ENCODE peak calls at places on chromosome 1, in six cellular contexts. Y is stimulated activated CD4-positive, alpha-beta T cell treated with anti-CD3 and anti-CD28 coated beads, TNF-alpha, amount 100 ng/mL, for 48 hours; K is fibroblast of lung; E is GM23248; L is Panc1; Q is NCI-H1092. G is an unnamed sample.

GRCh38 chr1:78370356-78370755 is 120.4 kb upstream of the PTGFR start:
- DNase-seq in Y (no peak), K (peak; percentile 72), E (peak; percentile 82), L (no peak), Q (no peak), G (peak; percentile 69)

GRCh38 chr1:112735752-112736151 is 20.6 kb upstream of the PPM1J start:
- DNase-seq in Y (no peak), K (peak; percentile 92), E (peak; percentile 94), L (no peak), Q (no peak), G (peak; percentile 94)

GRCh38 chr1:44417351-44418021 is 12.4 kb downstream of the RNF220 start:
- DNase-seq in Y (no peak), K (peak; percentile 38), E (peak; percentile 59), L (no peak), Q (peak; percentile 67), G (no peak)

GRCh38 chr1:47697616-47698335 is 259.9 kb downstream of the FOXD2 start:
- DNase-seq in Y (no peak), K (no peak), E (no peak), L (no peak), Q (no peak), G (no peak)

GRCh38 chr1:40745180-40745579 is 38.4 kb upstream of the KCNQ4 start:
- DNase-seq in Y (no peak), K (peak; percentile 41), E (peak; percentile 74), L (no peak), Q (no peak), G (no peak)

GRCh38 chr1:86205741-86206140 is 49.2 kb upstream of the COL24A1 start:
- DNase-seq in Y (no peak), K (peak; percentile 75), E (peak; percentile 46), L (no peak), Q (no peak), G (no peak)

GRCh38 chr1:15760520-15761211 is 2.1 kb downstream of the FBLIM1 start:
- DNase-seq in Y (no peak), K (peak; percentile 83), E (peak; percentile 74), L (no peak), Q (no peak), G (peak; percentile 55)

GRCh38 chr1:220767312-220768126 is 19.2 kb upstream of the MTARC1 start:
- DNase-seq in Y (no peak), K (no peak), E (peak; percentile 18), L (no peak), Q (no peak), G (no peak)

GRCh38 chr1:215730600-215730999 is 163.5 kb downstream of the KCTD3 start:
- DNase-seq in Y (no peak), K (no peak), E (no peak), L (no peak), Q (no peak), G (peak; percentile 2)

GRCh38 chr1:13908128-13908527 is 208.1 kb downstream of the PRDM2 start:
- DNase-seq in Y (no peak), K (no peak), E (no peak), L (no peak), Q (no peak), G (no peak)

GRCh38 chr1:18972531-18972930 is 16.1 kb upstream of the IFFO2 start:
- DNase-seq in Y (no peak), K (no peak), E (peak; percentile 63), L (no peak), Q (no peak), G (peak; percentile 43)

GRCh38 chr1:27589841-27590426 is 14.0 kb downstream of the AHDC1 start:
- DNase-seq in Y (no peak), K (peak; percentile 62), E (no peak), L (no peak), Q (peak; percentile 55), G (peak; percentile 61)

GRCh38 chr1:2210084-2210653 is 15.6 kb upstream of the FAAP20 start:
- DNase-seq in Y (no peak), K (no peak), E (no peak), L (no peak), Q (no peak), G (peak; percentile 76)